ENCODE peak calls at places on chromosome 21, in five cellular contexts. B is fibroblast of lung, O is A549, A is lower leg skin, Q is type B pancreatic cell. S is an unnamed sample.

GRCh38 chr21:39153373-39153772 is 29.9 kb downstream of the PSMG1 start:
- DNase-seq in B (no peak), O (peak; percentile 10), A (no peak), Q (no peak), S (no peak)

GRCh38 chr21:34807146-34807880 is 138.5 kb downstream of the CLIC6 start:
- DNase-seq in B (peak; percentile 94), O (peak; percentile 90), A (peak; percentile 86), Q (no peak), S (peak; percentile 93)

GRCh38 chr21:33959680-33960079 is 44.1 kb upstream of the ATP5PO start:
- DNase-seq in B (no peak), O (no peak), A (no peak), Q (no peak), S (no peak)

GRCh38 chr21:39120876-39121599 is 62.2 kb downstream of the PSMG1 start:
- DNase-seq in B (no peak), O (no peak), A (peak; percentile 77), Q (no peak), S (no peak)

GRCh38 chr21:34609951-34610549 is 4.9 kb downstream of the RCAN1 start:
- DNase-seq in B (no peak), O (no peak), A (no peak), Q (no peak), S (no peak)

GRCh38 chr21:37582613-37583012 is 216.0 kb downstream of the DYRK1A start:
- DNase-seq in B (peak; percentile 81), O (peak; percentile 62), A (no peak), Q (no peak), S (peak; percentile 56)

GRCh38 chr21:36743446-36743845 is 44.5 kb downstream of the SIM2 start:
- DNase-seq in B (no peak), O (no peak), A (no peak), Q (no peak), S (no peak)

GRCh38 chr21:33189845-33190244 is 39.9 kb upstream of the IFNAR2 start:
- DNase-seq in B (no peak), O (no peak), A (no peak), Q (no peak), S (no peak)

GRCh38 chr21:39710866-39711265 is 34.1 kb upstream of the IGSF5 start:
- DNase-seq in B (no peak), O (no peak), A (peak; percentile 46), Q (no peak), S (no peak)

GRCh38 chr21:29801122-29801521 is 138.7 kb downstream of the GRIK1 start:
- DNase-seq in B (no peak), O (no peak), A (no peak), Q (no peak), S (no peak)

GRCh38 chr21:17257784-17258183 is 255.1 kb upstream of the CXADR start:
- DNase-seq in B (peak; percentile 3), O (no peak), A (no peak), Q (no peak), S (peak; percentile 5)

GRCh38 chr21:31536138-31536537 is 123.4 kb upstream of the SOD1 start:
- DNase-seq in B (no peak), O (no peak), A (no peak), Q (no peak), S (no peak)

GRCh38 chr21:34031835-34032370 is 41.5 kb upstream of the MRPS6 start:
- DNase-seq in B (no peak), O (no peak), A (no peak), Q (no peak), S (no peak)

GRCh38 chr21:43718872-43719747 is at the start of gene PDXK:
- DNase-seq in B (peak; percentile 74), O (peak; percentile 76), A (peak; percentile 97), Q (peak; percentile 91), S (peak; percentile 80)
- TF ChIP-seq CTCF in B (no peak), O (peak; percentile 14), A (no peak), Q (no peak), S (no peak)

DNA sequence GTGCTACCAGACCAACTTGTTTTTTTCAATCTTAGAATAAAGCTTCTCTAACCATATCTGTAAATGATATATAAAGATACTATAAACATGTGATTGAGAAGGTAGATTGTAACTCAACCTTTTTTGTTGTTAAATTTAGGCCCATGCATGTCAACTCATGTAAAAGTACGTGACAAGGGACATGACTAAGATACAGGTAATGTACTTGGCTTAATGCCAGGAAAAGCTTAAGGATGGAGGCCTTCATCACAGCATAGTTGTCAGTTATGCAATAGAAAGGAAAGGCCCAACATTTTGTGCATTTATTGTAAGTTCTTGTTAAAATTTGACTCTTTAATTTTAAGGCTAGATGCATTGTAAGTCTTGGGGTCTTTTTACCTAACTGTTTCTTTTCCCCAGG is 305.1 kb downstream of the LTN1 start:
- DNase-seq in B (no peak), O (no peak), A (no peak), Q (no peak), S (no peak)
- TF ChIP-seq CTCF in B (no peak), O (no peak), A (no peak), Q (no peak), S (no peak)

DNA sequence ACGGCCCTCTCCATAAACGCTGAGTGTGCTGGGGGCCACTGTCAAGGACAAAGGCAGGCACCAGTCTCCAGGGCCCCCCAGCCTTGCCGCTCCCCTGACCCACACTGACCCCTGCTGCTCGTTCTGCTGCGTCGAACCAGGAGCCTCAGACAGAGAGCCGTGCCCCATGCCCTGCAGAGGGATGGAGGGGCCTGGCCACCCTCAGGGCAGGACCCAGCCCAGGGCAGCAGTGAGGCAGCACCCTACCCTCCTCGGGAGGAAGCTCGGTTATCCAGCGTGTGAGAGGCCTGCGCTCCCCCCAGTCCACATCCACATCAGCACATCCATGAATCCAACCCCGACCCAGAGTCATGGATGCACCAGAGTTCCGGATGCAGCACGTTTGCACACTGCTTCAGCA is 15.1 kb downstream of the WDR4 start:
- DNase-seq in B (no peak), O (no peak), A (no peak), Q (no peak), S (no peak)
- TF ChIP-seq CTCF in B (no peak), O (no peak), A (no peak), Q (no peak), S (no peak)

DNA sequence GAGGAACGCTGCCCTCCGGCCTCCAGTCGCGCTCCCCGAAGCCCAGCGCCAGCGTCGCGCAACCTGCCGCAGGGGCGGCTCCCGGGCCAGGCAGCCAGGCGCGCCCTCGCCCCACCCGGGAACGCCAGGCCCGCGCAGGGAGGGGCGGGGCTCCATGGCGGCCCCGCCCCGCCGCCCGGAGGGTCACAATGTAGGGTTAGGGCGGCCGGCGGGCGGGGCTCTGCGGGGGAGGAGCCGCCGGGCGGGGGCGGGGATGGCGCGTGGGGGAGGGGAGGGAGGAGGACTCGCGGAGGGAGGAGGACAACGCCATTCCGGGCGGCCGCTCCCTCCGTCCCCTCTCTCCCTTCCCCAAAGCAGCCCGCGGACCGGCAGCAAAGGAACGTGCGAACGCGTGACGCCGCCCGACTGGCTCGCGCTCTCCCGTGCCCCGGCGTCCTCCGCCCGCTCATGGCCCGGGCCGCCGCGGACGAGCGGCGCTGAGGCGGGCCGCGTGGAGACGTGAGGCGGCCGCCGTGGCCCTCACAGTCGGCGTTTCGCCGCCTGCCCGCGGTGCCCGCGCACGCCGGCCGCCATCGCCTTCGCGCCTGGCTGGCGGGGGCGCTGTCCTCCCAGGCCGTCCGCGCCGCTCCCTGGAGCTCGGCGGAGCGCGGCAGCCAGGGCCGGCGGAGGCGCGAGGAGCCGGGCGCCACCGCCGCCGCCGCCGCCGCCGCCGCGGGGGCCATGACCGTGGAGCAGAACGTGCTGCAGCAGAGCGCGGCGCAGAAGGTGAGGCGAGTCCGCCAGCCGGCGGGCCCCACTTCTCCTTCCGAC is at the start of gene USP25:
- DNase-seq in B (peak; percentile 77), O (peak; percentile 80), A (peak; percentile 98), Q (peak; percentile 89), S (peak; percentile 92)
- TF ChIP-seq CTCF in B (no peak), O (peak; percentile 40), A (no peak), Q (no peak), S (no peak)

DNA sequence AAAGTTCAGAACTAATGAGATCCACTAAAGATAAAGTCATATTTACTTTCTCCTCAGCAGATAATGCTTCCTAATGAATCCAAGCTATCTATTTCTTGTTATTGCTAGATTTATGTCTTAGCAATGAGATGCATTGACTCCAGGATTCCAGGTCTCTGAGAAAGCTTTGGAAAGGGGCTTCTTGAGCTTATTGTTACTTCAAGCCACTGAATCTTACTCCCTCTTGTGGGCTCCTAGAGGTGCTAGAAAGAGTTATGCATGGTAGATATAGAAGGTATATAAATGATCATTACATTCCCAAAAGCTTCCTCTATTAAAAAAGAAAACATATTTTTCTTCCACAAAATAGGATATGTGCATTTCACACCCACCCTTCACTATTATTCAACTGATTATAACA is 246.4 kb upstream of the ADAMTS5 start:
- DNase-seq in B (peak; percentile 57), O (no peak), A (no peak), Q (no peak), S (peak; percentile 41)
- TF ChIP-seq CTCF in B (peak; percentile 31), O (no peak), A (no peak), Q (peak; percentile 43), S (peak; percentile 43)

DNA sequence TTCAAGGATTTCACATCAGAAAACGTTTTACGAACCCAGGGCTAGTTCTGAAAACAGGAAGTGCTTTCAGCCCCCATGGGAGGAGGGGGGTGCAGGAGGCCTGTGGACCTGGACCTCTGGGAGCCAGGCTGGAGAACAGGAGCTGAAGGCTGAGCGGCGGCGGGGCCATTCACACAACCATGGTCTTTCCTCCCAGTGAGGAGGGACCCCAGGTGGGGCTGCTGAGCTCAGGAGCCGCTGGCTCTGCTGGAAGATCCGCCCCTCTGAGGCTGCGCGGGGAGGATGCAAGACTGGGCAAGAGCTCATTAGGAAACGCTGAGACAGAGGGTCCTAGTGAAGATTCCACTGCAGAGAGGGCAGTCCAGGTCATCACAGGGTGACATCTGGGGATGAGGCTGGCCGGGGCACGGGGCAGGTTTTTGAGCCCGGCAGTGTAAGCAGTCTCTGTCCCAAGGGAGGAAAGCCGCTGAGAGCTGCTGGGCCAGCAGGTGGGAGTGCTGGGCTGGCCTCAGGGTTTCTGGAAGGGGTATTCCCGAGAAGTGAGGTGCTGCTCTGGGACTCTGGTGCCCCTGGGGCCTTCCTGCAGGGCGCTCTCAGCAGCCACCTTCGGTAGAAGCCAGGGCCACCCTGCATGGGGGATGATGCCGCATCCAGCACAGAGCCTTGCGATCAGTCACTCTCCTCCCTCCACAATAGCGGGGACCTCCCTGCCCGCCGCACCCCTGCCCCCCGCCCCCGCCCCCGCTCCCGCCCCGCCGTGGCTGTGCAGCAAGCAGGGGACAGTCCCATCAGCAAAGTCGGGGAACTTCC is 7.5 kb downstream of the MX2 start:
- DNase-seq in B (no peak), O (no peak), A (peak; percentile 85), Q (no peak), S (no peak)
- TF ChIP-seq CTCF in B (no peak), O (no peak), A (no peak), Q (peak; percentile 16), S (peak; percentile 2)

DNA sequence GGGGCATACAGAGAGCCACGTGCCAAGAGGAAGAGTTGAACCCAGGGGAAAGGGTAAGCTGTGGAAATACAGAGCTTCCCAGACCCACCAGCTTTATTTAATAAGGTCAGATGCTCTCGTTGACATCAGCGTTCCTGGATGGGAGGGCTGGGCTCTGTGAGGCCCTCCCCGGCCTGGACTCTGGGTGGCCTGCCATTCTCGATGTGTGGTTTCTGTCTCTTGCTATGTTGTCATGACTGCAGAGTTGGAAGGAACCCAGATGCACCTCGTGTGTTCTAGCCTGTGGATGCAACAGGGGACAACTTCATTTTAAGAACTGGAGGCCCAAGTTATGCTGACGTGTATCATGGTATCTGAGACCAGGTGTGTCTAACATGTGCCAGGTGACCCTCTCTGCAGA is 101.7 kb downstream of the PCBP3 start:
- DNase-seq in B (no peak), O (no peak), A (no peak), Q (no peak), S (no peak)
- TF ChIP-seq CTCF in B (no peak), O (no peak), A (no peak), Q (no peak), S (no peak)

GRCh38 chr21:42520628-42521253 is 7.1 kb downstream of the SLC37A1 start:
- DNase-seq in B (no peak), O (no peak), A (peak; percentile 77), Q (no peak), S (no peak)
- TF ChIP-seq CTCF in B (no peak), O (no peak), A (no peak), Q (peak; percentile 66), S (no peak)